ENCODE peak calls at places on chromosome 20, in four cellular contexts. R, E, G and Z are unnamed samples.

GRCh38 chr20:17856024-17856564 is 112.5 kb downstream of the SNX5 start:
- DNase-seq in R (peak), E (no peak), G (no peak), Z (no peak)

GRCh38 chr20:38139919-38140753 is 24.9 kb downstream of the TGM2 start:
- DNase-seq in G (no peak), E (no peak), R (no peak), Z (no peak)

GRCh38 chr20:57539889-57540288 is 14.9 kb upstream of the CTCFL start:
- DNase-seq in R (no peak), G (no peak), E (no peak), Z (no peak)

GRCh38 chr20:64058536-64058935 is 4.5 kb upstream of the TCEA2 start:
- DNase-seq in R (peak), G (no peak), E (no peak), Z (no peak)

GRCh38 chr20:57716202-57716601 is 6.4 kb upstream of the PMEPA1 start:
- DNase-seq in G (peak), E (no peak), R (no peak), Z (no peak)

GRCh38 chr20:51574248-51575033 is 31.9 kb upstream of the NFATC2 start:
- DNase-seq in R (no peak), G (no peak), E (no peak), Z (no peak)

GRCh38 chr20:57440678-57441509 is 49.7 kb downstream of the RBM38 start:
- DNase-seq in G (peak), E (peak), R (peak), Z (peak)

GRCh38 chr20:50304501-50304856 is 113.8 kb downstream of the CEBPB start:
- DNase-seq in R (no peak), E (peak), G (peak), Z (peak)

GRCh38 chr20:49394264-49394663 is 88.2 kb downstream of the KCNB1 start:
- DNase-seq in G (peak), R (no peak), E (no peak), Z (no peak)

GRCh38 chr20:23541330-23541729 is 27.0 kb downstream of the CST9L start:
- DNase-seq in E (no peak), G (no peak), R (no peak), Z (no peak)